ENCODE peak calls at places on chromosomes 6 and 20, in ten cellular contexts. P, V, H, B, K, M, S, A, U and O are unnamed samples.
A peak's percentile ranks its signal among the peaks of the same experiment; 100 is the strongest.

GRCh38 chr20:25695532-25696383 is 895 bp downstream of the ZNF337 start:
- DNase-seq in P (no peak), V (no peak), H (no peak), B (no peak), K (no peak), M (no peak), S (no peak), A (no peak), U (peak; percentile 36), O (no peak)

GRCh38 chr6:132898376-132898775 is 84.0 kb downstream of the RPS12 start:
- DNase-seq in P (no peak), V (no peak), H (no peak), B (no peak), K (no peak), M (no peak), S (no peak), A (no peak), U (no peak), O (no peak)

GRCh38 chr6:5208039-5208438 is 52.7 kb downstream of the LYRM4 start:
- DNase-seq in P (peak; percentile 34), V (peak; percentile 60), H (no peak), B (no peak), K (no peak), M (no peak), S (no peak), A (no peak), U (no peak), O (no peak)

GRCh38 chr6:10591411-10592160 is 70.4 kb downstream of the GCNT2 start:
- DNase-seq in P (no peak), V (no peak), H (no peak), B (no peak), K (no peak), M (no peak), S (no peak), A (no peak), U (no peak), O (no peak)

GRCh38 chr20:47962286-47962685 is 177.0 kb upstream of the SULF2 start:
- DNase-seq in P (no peak), V (no peak), H (no peak), B (no peak), K (no peak), M (no peak), S (no peak), A (no peak), U (no peak), O (no peak)

GRCh38 chr6:67629268-67629667 is 1005.8 kb upstream of the ADGRB3 start:
- DNase-seq in P (no peak), V (peak; percentile 1), H (no peak), B (no peak), K (no peak), M (no peak), S (no peak), A (no peak), U (no peak), O (no peak)

GRCh38 chr6:424741-425417 is 33.3 kb downstream of the IRF4 start:
- DNase-seq in P (no peak), V (no peak), H (no peak), B (no peak), K (no peak), M (no peak), S (no peak), A (no peak), U (no peak), O (no peak)

GRCh38 chr6:157005940-157006339 is 228.8 kb downstream of the ARID1B start:
- DNase-seq in P (no peak), V (no peak), H (no peak), B (no peak), K (no peak), M (no peak), S (no peak), A (no peak), U (no peak), O (no peak)

GRCh38 chr6:111663692-111664564 is 58.2 kb upstream of the TRAF3IP2 start:
- DNase-seq in P (no peak), V (peak; percentile 38), H (no peak), B (no peak), K (no peak), M (peak; percentile 47), S (no peak), A (peak; percentile 79), U (peak; percentile 92), O (peak; percentile 82)

GRCh38 chr20:64077876-64078551 is 1.3 kb downstream of the RGS19 start:
- DNase-seq in P (peak; percentile 84), V (no peak), H (no peak), B (peak; percentile 86), K (peak; percentile 61), M (no peak), S (no peak), A (no peak), U (no peak), O (no peak)

GRCh38 chr6:29478740-29479139 is 9.0 kb downstream of the MAS1L start:
- DNase-seq in P (no peak), V (no peak), H (no peak), B (no peak), K (no peak), M (no peak), S (no peak), A (no peak), U (no peak), O (no peak)

GRCh38 chr6:73732845-73733675 is 37.1 kb downstream of the CD109 start:
- DNase-seq in P (peak; percentile 67), V (peak; percentile 78), H (peak; percentile 53), B (peak; percentile 88), K (peak; percentile 58), M (peak; percentile 70), S (peak; percentile 2), A (peak; percentile 80), U (peak; percentile 73), O (peak; percentile 86)

GRCh38 chr6:27672113-27672799 is 199.4 kb upstream of the ZNF184 start:
- DNase-seq in P (peak; percentile 35), V (peak; percentile 52), H (no peak), B (peak; percentile 68), K (no peak), M (no peak), S (no peak), A (peak; percentile 61), U (peak; percentile 88), O (peak; percentile 89)

GRCh38 chr6:55812509-55812908 is 62.9 kb downstream of the BMP5 start:
- DNase-seq in P (no peak), V (no peak), H (no peak), B (no peak), K (no peak), M (no peak), S (no peak), A (no peak), U (no peak), O (no peak)

GRCh38 chr6:6676910-6677441 is 88.5 kb downstream of the LY86 start:
- DNase-seq in P (peak; percentile 81), V (peak; percentile 69), H (peak; percentile 65), B (peak; percentile 92), K (peak; percentile 44), M (peak; percentile 88), S (peak; percentile 41), A (peak; percentile 72), U (peak; percentile 79), O (peak; percentile 95)

GRCh38 chr20:51346686-51347485 is 195.6 kb downstream of the NFATC2 start:
- DNase-seq in P (no peak), V (peak; percentile 83), H (no peak), B (no peak), K (no peak), M (no peak), S (no peak), A (no peak), U (no peak), O (no peak)

GRCh38 chr6:5099537-5099936 is 14.4 kb downstream of the PPP1R3G start:
- DNase-seq in P (no peak), V (no peak), H (no peak), B (no peak), K (no peak), M (no peak), S (no peak), A (no peak), U (no peak), O (no peak)

GRCh38 chr6:2454180-2454579 is 208.8 kb upstream of the GMDS start:
- DNase-seq in P (no peak), V (peak; percentile 7), H (no peak), B (no peak), K (no peak), M (no peak), S (no peak), A (no peak), U (no peak), O (no peak)

GRCh38 chr6:40932366-40932765 is 106.7 kb downstream of the UNC5CL start:
- DNase-seq in P (no peak), V (peak; percentile 42), H (no peak), B (no peak), K (no peak), M (no peak), S (no peak), A (no peak), U (no peak), O (no peak)

GRCh38 chr6:127933137-127933536 is 32.3 kb upstream of the THEMIS start:
- DNase-seq in P (no peak), V (no peak), H (no peak), B (no peak), K (no peak), M (no peak), S (no peak), A (no peak), U (no peak), O (no peak)

GRCh38 chr20:32672315-32672981 is 1.3 kb downstream of the C20orf203 start:
- DNase-seq in P (no peak), V (no peak), H (no peak), B (no peak), K (no peak), M (no peak), S (no peak), A (no peak), U (no peak), O (no peak)

GRCh38 chr6:5132741-5133140 is 47.6 kb downstream of the PPP1R3G start:
- DNase-seq in P (peak; percentile 71), V (peak; percentile 98), H (no peak), B (no peak), K (no peak), M (peak; percentile 44), S (peak; percentile 26), A (no peak), U (peak; percentile 60), O (no peak)

GRCh38 chr6:7155871-7156579 is 48.3 kb downstream of the RREB1 start:
- DNase-seq in P (no peak), V (no peak), H (no peak), B (no peak), K (no peak), M (no peak), S (no peak), A (no peak), U (no peak), O (no peak)

GRCh38 chr6:25404693-25405169 is 125.6 kb downstream of the CARMIL1 start:
- DNase-seq in P (peak; percentile 72), V (no peak), H (no peak), B (peak; percentile 76), K (peak; percentile 69), M (no peak), S (no peak), A (no peak), U (no peak), O (no peak)

GRCh38 chr6:35343835-35344550 is 1.6 kb downstream of the PPARD start:
- DNase-seq in P (no peak), V (no peak), H (no peak), B (no peak), K (no peak), M (no peak), S (no peak), A (no peak), U (no peak), O (no peak)

GRCh38 chr6:26311385-26312095 is 53.5 kb upstream of the BTN3A2 start:
- DNase-seq in P (peak; percentile 71), V (peak; percentile 73), H (peak; percentile 47), B (peak; percentile 75), K (peak; percentile 50), M (peak; percentile 17), S (no peak), A (no peak), U (peak; percentile 50), O (peak; percentile 77)

GRCh38 chr20:57292611-57293010 is 26.2 kb upstream of the BMP7 start:
- DNase-seq in P (no peak), V (no peak), H (no peak), B (no peak), K (no peak), M (no peak), S (no peak), A (no peak), U (no peak), O (no peak)

GRCh38 chr6:126180585-126180984 is 159.3 kb upstream of the CENPW start:
- DNase-seq in P (no peak), V (peak; percentile 96), H (peak; percentile 4), B (no peak), K (no peak), M (no peak), S (no peak), A (no peak), U (no peak), O (no peak)